ENCODE peak calls at places on chromosomes 7 and 10, in six cellular contexts. R is coronary artery, D is body of pancreas, T is cardiac fibroblast, O is IMR-90, V is choroid plexus epithelial cell. G is an unnamed sample.

GRCh38 chr10:96138102-96138501 is 8.0 kb downstream of the ZNF518A start:
- DNase-seq in R (no peak), D (no peak), T (no peak), O (no peak), V (no peak), G (no peak)

GRCh38 chr7:128387663-128388485 is 21.9 kb downstream of the IMPDH1 start:
- DNase-seq in R (peak; percentile 87), D (peak; percentile 77), T (peak; percentile 93), O (peak; percentile 57), V (peak; percentile 79), G (peak; percentile 78)

GRCh38 chr10:132882481-132882951 is 59.9 kb downstream of the CFAP46 start:
- DNase-seq in R (no peak), D (peak; percentile 2), T (no peak), O (no peak), V (no peak), G (no peak)

GRCh38 chr10:109689785-109690184 is 233.5 kb downstream of the XPNPEP1 start:
- DNase-seq in R (no peak), D (no peak), T (no peak), O (no peak), V (no peak), G (no peak)

GRCh38 chr7:146656988-146657387 is 540.4 kb downstream of the CNTNAP2 start:
- DNase-seq in R (no peak), D (no peak), T (no peak), O (no peak), V (peak; percentile 31), G (no peak)

GRCh38 chr7:29337628-29338116 is 143.1 kb downstream of the CHN2 start:
- DNase-seq in R (no peak), D (no peak), T (peak; percentile 83), O (no peak), V (peak; percentile 60), G (no peak)

GRCh38 chr7:18798018-18798906 is 302.7 kb downstream of the HDAC9 start:
- DNase-seq in R (no peak), D (no peak), T (peak; percentile 43), O (peak; percentile 40), V (peak; percentile 15), G (no peak)

GRCh38 chr7:152292897-152293296 is 142.9 kb downstream of the KMT2C start:
- DNase-seq in R (no peak), D (no peak), T (no peak), O (no peak), V (no peak), G (no peak)

GRCh38 chr10:101029520-101030309 is 1.2 kb downstream of the PDZD7 start:
- DNase-seq in R (no peak), D (no peak), T (no peak), O (no peak), V (no peak), G (no peak)

GRCh38 chr7:77525231-77525630 is 11.9 kb upstream of the PTPN12 start:
- DNase-seq in R (no peak), D (no peak), T (no peak), O (peak; percentile 19), V (no peak), G (no peak)

GRCh38 chr7:14275346-14275745 is 285.9 kb upstream of the ETV1 start:
- DNase-seq in R (no peak), D (no peak), T (peak; percentile 3), O (no peak), V (no peak), G (no peak)

GRCh38 chr10:117477961-117478670 is 64.4 kb upstream of the EMX2 start:
- DNase-seq in R (no peak), D (no peak), T (peak; percentile 69), O (peak; percentile 19), V (peak; percentile 85), G (peak; percentile 90)

GRCh38 chr7:33921216-33921938 is 16.0 kb downstream of the BMPER start:
- DNase-seq in R (no peak), D (peak; percentile 18), T (peak; percentile 32), O (peak; percentile 79), V (peak; percentile 38), G (no peak)

GRCh38 chr10:103714232-103714891 is 141.0 kb downstream of the SH3PXD2A start:
- DNase-seq in R (no peak), D (no peak), T (no peak), O (no peak), V (no peak), G (no peak)

GRCh38 chr7:145884716-145885514 is 231.7 kb upstream of the CNTNAP2 start:
- DNase-seq in R (no peak), D (no peak), T (no peak), O (no peak), V (peak; percentile 54), G (no peak)

GRCh38 chr7:77935652-77936348 is 137.2 kb downstream of the PHTF2 start:
- DNase-seq in R (no peak), D (no peak), T (peak; percentile 22), O (no peak), V (peak; percentile 19), G (no peak)

GRCh38 chr7:157337316-157338149 is 729 bp downstream of the DNAJB6 start:
- DNase-seq in R (peak; percentile 79), D (peak; percentile 75), T (peak; percentile 63), O (peak; percentile 67), V (peak; percentile 65), G (peak; percentile 64)

GRCh38 chr7:43135129-43135528 is 22.7 kb downstream of the HECW1 start:
- DNase-seq in R (no peak), D (no peak), T (no peak), O (no peak), V (no peak), G (peak; percentile 63)

GRCh38 chr7:84705701-84706100 is 481.2 kb downstream of the SEMA3D start:
- DNase-seq in R (no peak), D (no peak), T (no peak), O (no peak), V (no peak), G (peak; percentile 77)
- TF ChIP-seq CTCF in R (no peak), D (no peak), T (no peak), O (no peak), V (no peak), G (no peak)

GRCh38 chr10:45592926-45593325 is 79.6 kb downstream of the ZFAND4 start:
- DNase-seq in R (no peak), D (no peak), T (no peak), O (no peak), V (no peak), G (no peak)

GRCh38 chr10:45592432-45592831 is 80.1 kb downstream of the ZFAND4 start:
- DNase-seq in R (no peak), D (no peak), T (no peak), O (no peak), V (no peak), G (no peak)

GRCh38 chr10:45593938-45594275 is 78.7 kb downstream of the ZFAND4 start:
- DNase-seq in R (no peak), D (no peak), T (no peak), O (no peak), V (no peak), G (no peak)

GRCh38 chr10:45596556-45596955 is 76.0 kb downstream of the ZFAND4 start:
- DNase-seq in R (no peak), D (no peak), T (no peak), O (no peak), V (no peak), G (no peak)

DNA sequence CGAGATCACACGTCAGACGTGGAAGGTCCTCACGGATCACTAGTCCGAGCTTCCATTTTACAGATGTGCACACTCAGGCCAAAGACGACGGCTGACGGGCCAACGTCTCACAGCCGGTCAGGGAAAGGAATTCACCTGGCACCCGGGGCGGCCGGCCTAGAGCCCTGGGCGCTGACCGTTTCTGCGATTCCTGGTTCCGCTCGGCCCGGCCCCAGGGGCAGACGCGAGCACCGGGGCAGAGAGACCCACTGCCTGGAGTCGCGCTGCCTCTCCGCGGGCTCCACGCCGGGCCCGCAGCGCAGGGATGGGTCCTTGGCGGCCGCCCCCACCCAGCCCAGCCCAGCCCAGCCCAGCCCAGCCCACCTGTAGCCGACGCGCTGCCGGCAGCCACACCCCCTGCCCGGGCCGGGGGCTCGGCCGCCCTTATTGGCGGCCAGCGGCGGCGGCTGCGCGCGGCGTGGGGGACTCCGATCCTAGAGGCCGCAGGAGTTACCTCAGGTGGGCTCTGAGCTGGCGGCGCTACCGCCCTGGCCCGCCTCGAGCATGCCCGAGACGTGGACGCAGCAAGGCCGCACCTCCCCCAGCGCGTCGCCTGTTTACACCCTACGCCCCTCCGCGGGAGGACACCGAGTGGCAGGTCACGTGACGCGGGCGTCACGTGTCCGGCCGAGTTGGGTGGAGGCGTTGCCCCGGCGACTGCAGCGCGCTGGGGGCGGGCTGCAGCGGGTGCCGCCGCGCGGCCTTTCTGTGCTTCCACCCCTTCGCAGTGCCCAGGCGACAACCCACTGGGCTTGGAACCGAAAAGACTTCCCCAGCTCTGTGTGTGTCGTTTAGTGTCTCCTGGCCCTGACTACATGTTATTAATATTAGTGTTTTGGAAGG is 78.1 kb downstream of the ZFAND4 start:
- DNase-seq in R (peak; percentile 94), D (peak; percentile 96), T (peak; percentile 95), O (peak; percentile 89), V (peak; percentile 93), G (peak; percentile 89)
- TF ChIP-seq CTCF in R (no peak), D (no peak), T (no peak), O (peak; percentile 4), V (peak; percentile 7), G (no peak)

DNA sequence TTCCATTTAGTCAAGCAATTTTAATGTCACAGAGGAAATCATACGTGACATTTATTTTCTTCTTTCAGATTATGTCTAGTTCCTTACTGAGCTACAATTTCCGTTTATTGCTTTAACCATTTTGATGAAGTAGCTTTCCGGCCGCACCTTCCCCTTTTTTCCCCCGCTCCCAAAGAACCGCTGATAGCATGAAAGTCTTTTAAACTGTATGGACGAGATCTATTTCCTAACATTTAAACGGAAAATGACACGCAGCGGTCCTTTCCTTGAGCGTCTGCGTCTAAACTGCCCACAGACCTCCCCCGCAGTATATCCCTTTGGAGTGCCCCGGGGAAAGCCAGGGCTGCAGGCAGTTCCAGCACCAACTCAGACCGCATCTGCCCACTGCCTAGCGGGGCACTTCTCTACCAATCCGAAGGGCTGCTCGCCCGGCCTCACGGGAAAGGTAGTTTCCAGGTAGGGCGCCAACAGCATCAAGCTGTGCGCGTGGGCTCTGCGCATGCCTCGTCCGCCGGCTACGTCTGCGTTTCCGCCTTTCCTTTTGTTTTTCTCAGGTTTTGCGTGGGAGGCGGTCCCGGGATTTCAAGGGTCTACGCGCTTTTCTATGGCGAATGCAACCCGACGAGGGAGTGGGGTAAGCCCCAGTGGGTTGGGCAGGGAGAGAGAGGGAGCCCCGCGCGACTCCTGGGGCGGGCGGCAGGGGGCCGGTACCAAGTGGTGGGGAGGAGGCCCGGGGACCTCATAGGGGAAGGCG is at the start of gene ZNF33A:
- DNase-seq in R (peak; percentile 95), D (peak; percentile 96), T (peak; percentile 97), O (peak; percentile 88), V (peak; percentile 95), G (peak; percentile 94)
- TF ChIP-seq CTCF in R (no peak), D (no peak), T (peak; percentile 7), O (no peak), V (no peak), G (no peak)

DNA sequence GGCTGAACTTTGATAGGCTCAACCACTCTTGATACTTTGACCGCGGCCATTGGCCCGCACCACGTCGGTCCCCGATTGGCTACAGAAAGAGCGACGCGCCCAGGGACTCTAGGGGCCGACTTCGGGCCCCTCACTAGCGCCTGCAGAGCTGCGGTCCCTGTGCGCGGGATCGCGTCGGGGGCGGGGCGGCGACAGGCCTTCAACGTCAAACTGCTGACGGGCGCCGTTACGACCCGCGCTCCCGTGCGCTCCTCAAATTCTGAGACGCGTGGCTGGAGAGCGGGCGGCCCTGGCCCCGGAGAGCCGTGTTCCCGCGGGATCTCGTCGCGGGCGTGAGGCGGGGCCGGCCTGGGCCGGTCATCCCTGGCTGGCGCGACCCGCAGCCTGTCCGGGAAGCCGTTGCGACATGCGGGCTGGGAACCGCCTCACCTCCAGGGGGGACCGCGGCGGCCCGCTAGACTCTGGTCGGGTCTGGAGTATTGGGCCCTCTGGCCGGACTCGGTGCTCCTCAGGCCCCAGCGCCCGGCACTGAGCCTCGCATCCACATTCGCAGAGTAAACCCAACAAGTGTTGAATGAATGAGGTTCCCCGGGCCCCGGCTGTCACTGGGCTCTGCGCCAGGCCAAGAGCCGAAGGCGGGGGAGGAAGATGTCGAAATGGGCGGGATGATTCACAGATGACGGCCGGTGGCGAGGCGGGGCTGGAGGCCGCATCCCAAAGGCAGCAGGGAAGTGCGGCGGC is 644 bp upstream of the SLC25A28 start:
- DNase-seq in R (peak; percentile 97), D (peak; percentile 89), T (peak; percentile 97), O (peak; percentile 94), V (peak; percentile 97), G (peak; percentile 95)
- TF ChIP-seq CTCF in R (no peak), D (no peak), T (no peak), O (no peak), V (no peak), G (no peak)

G was measured in MCF 10A.